ENCODE peak calls at places on chromosomes 2 and 18, in eight cellular contexts. B is endothelial cell; H is astrocyte; F is effector CD8-positive, alpha-beta T cell; Q is T-helper 1 cell; Z is HEK293T; Y is substantia nigra; C is activated CD8-positive, alpha-beta memory T cell treated with anti-CD3 and anti-CD28 coated beads, Interleukin-2, amount 10 ng/mL, durations not matched to agents 7 days and 5 days. W is an unnamed sample.

GRCh38 chr2:13576634-13577033 is 859.9 kb downstream of the TRIB2 start:
- DNase-seq in Q (no peak), B (no peak), H (no peak), C (no peak), Y (no peak), F (no peak), Z (no peak), W (no peak)

GRCh38 chr2:224180810-224181209 is 141.7 kb upstream of the SERPINE2 start:
- DNase-seq in H (no peak), B (no peak), F (no peak), Z (no peak), C (no peak), Y (no peak), Q (no peak), W (no peak)

GRCh38 chr2:205902041-205902898 is 183.7 kb downstream of the INO80D start:
- DNase-seq in F (no peak), C (no peak), B (no peak), H (no peak), Z (peak), Q (no peak), Y (no peak), W (no peak)

GRCh38 chr2:215003001-215003400 is 135.4 kb downstream of the ABCA12 start:
- DNase-seq in Y (no peak), Q (no peak), H (peak), C (no peak), Z (no peak), B (no peak), F (no peak), W (no peak)

GRCh38 chr2:55140316-55141219 is 90.3 kb upstream of the RTN4 start:
- DNase-seq in B (no peak), Y (no peak), C (no peak), Q (no peak), H (no peak), F (no peak), Z (no peak), W (no peak)

GRCh38 chr2:11344956-11345671 is 678 bp upstream of the ROCK2 start:
- DNase-seq in Q (no peak), B (no peak), C (peak), F (no peak), H (peak), Z (no peak), Y (no peak), W (peak)

GRCh38 chr2:25842155-25842554 is 36.1 kb downstream of the ASXL2 start:
- DNase-seq in H (no peak), Y (no peak), Z (no peak), F (no peak), C (no peak), B (no peak), Q (no peak), W (no peak)

GRCh38 chr2:28322887-28323483 is 69.7 kb upstream of the FOSL2 start:
- DNase-seq in C (no peak), F (no peak), Q (no peak), H (peak), B (no peak), Y (no peak), Z (no peak), W (no peak)

GRCh38 chr2:68098398-68098797 is 35.6 kb upstream of the C1D start:
- DNase-seq in Y (no peak), F (no peak), Q (no peak), C (no peak), H (no peak), B (no peak), Z (no peak), W (no peak)

GRCh38 chr2:236577481-236578410 is 8.1 kb downstream of the ACKR3 start:
- DNase-seq in Q (no peak), F (no peak), Y (peak), B (no peak), Z (no peak), C (no peak), H (no peak), W (no peak)

GRCh38 chr2:46812381-46813024 is 103.1 kb downstream of the MCFD2 start:
- DNase-seq in F (no peak), Q (no peak), H (peak), Y (no peak), Z (peak), C (no peak), B (no peak), W (peak)

GRCh38 chr2:143852748-143853147 is 667.2 kb downstream of the ZEB2 start:
- DNase-seq in H (no peak), Y (no peak), Q (no peak), B (peak), C (no peak), F (no peak), Z (peak), W (no peak)

GRCh38 chr18:74271656-74272055 is 20.1 kb downstream of the CYB5A start:
- DNase-seq in Q (no peak), F (no peak), C (no peak), Z (no peak), H (no peak), Y (no peak), B (no peak), W (no peak)

GRCh38 chr2:69616755-69617154 is 26.8 kb downstream of the AAK1 start:
- DNase-seq in Q (peak), B (no peak), Z (no peak), H (peak), Y (no peak), F (no peak), C (peak), W (no peak)

GRCh38 chr2:75600418-75601088 is 39.8 kb upstream of the EVA1A start:
- DNase-seq in Y (no peak), B (no peak), Z (no peak), F (no peak), Q (no peak), C (no peak), H (no peak), W (no peak)

GRCh38 chr2:207883002-207883780 is 113.5 kb upstream of the FZD5 start:
- DNase-seq in Q (no peak), F (no peak), C (no peak), Y (no peak), H (no peak), Z (no peak), B (no peak), W (no peak)

GRCh38 chr2:28618221-28619141 is 122.6 kb downstream of the PLB1 start:
- DNase-seq in B (no peak), F (no peak), C (no peak), Z (no peak), Q (no peak), Y (no peak), H (no peak), W (no peak)

GRCh38 chr2:170156592-170156991 is 21.4 kb upstream of the MYO3B start:
- DNase-seq in Y (no peak), Z (no peak), H (no peak), Q (no peak), B (no peak), C (no peak), F (no peak), W (no peak)

GRCh38 chr2:63993871-63994270 is 25.4 kb downstream of the VPS54 start:
- DNase-seq in H (peak), Q (no peak), B (no peak), F (no peak), Z (no peak), C (no peak), Y (no peak), W (no peak)

GRCh38 chr2:38734299-38735058 is 16.7 kb downstream of the SRSF7 start:
- DNase-seq in H (no peak), B (no peak), Q (no peak), Y (no peak), C (no peak), Z (no peak), F (no peak), W (no peak)

GRCh38 chr2:112343827-112344585 is 68.6 kb downstream of the ZC3H6 start:
- DNase-seq in B (no peak), F (no peak), Y (no peak), H (no peak), Z (no peak), Q (no peak), C (no peak), W (peak)

GRCh38 chr2:38702413-38702812 is 36.5 kb downstream of the GALM start:
- DNase-seq in Q (no peak), Z (no peak), F (no peak), C (no peak), B (no peak), Y (no peak), H (peak), W (peak)

GRCh38 chr2:11161747-11162146 is 6.5 kb downstream of the SLC66A3 start:
- DNase-seq in H (no peak), F (no peak), Q (no peak), Z (no peak), B (no peak), C (no peak), Y (no peak), W (no peak)

GRCh38 chr2:53945538-53945937 is 25.3 kb downstream of the PSME4 start:
- DNase-seq in B (no peak), Y (no peak), F (no peak), Q (no peak), Z (no peak), C (no peak), H (no peak), W (no peak)

GRCh38 chr18:45423664-45424063 is 191.6 kb upstream of the SLC14A2 start:
- DNase-seq in Z (no peak), F (no peak), H (no peak), C (no peak), B (no peak), Q (no peak), Y (no peak), W (no peak)

GRCh38 chr2:6644261-6644660 is 221.4 kb downstream of the CMPK2 start:
- DNase-seq in Y (no peak), F (no peak), B (no peak), C (no peak), Q (no peak), Z (no peak), H (no peak), W (no peak)

GRCh38 chr2:53793261-53793660 is 6.4 kb downstream of the ERLEC1 start:
- DNase-seq in F (no peak), H (no peak), Q (no peak), Z (no peak), C (no peak), B (no peak), Y (no peak), W (no peak)

GRCh38 chr2:28356095-28356911 is 36.4 kb upstream of the FOSL2 start:
- DNase-seq in B (no peak), Q (peak), Y (no peak), F (no peak), H (peak), Z (no peak), C (no peak), W (peak)

GRCh38 chr2:10554961-10555809 is 107.1 kb upstream of the ODC1 start:
- DNase-seq in Z (no peak), Y (no peak), B (no peak), H (no peak), F (no peak), Q (no peak), C (no peak), W (no peak)

GRCh38 chr18:34789768-34790344 is 79.8 kb downstream of the DTNA start:
- DNase-seq in Z (no peak), C (no peak), Y (no peak), H (no peak), Q (no peak), F (no peak), B (no peak), W (no peak)

GRCh38 chr18:22550366-22550765 is 132.7 kb upstream of the CTAGE1 start:
- DNase-seq in Z (no peak), F (no peak), Y (no peak), Q (no peak), B (no peak), C (no peak), H (peak), W (no peak)

GRCh38 chr2:74429487-74430451 is 8.2 kb downstream of the WDR54 start:
- DNase-seq in H (no peak), B (no peak), C (no peak), Q (no peak), Y (no peak), Z (no peak), F (no peak), W (no peak)

GRCh38 chr2:179467111-179467510 is 202.5 kb upstream of the SESTD1 start:
- DNase-seq in H (peak), B (no peak), F (no peak), C (no peak), Q (no peak), Y (no peak), Z (no peak), W (no peak)

GRCh38 chr2:119371111-119371510 is 4.3 kb downstream of the DBI start:
- DNase-seq in C (no peak), H (no peak), Z (no peak), B (no peak), Y (peak), Q (no peak), F (no peak), W (no peak)

GRCh38 chr2:70046534-70046933 is 40.7 kb upstream of the PCBP1 start:
- DNase-seq in Z (no peak), H (no peak), Q (no peak), F (no peak), Y (no peak), C (no peak), B (no peak), W (no peak)

GRCh38 chr2:238404406-238405216 is 22.1 kb upstream of the ASB1 start:
- DNase-seq in F (no peak), Y (no peak), H (no peak), Z (no peak), C (no peak), Q (no peak), B (no peak), W (no peak)

GRCh38 chr2:2664989-2665833 is 334.1 kb upstream of the MYT1L start:
- DNase-seq in Z (no peak), H (peak), B (no peak), F (no peak), Q (no peak), Y (no peak), C (no peak), W (no peak)

GRCh38 chr2:221635949-221636348 is 63.8 kb upstream of the EPHA4 start:
- DNase-seq in B (no peak), Y (no peak), Z (no peak), C (no peak), F (no peak), H (no peak), Q (no peak), W (no peak)

W was measured in GM03348.